ENCODE peak calls at places on chromosomes 11 and 22, in seven cellular contexts. P is renal cortical epithelial cell; E is activated CD4-positive, alpha-beta T cell treated with anti-CD3 and anti-CD28 coated beads, Interleukin-2, amount 50 U/mL, for 1 hour; U is progenitor cell of endocrine pancreas; D is activated T-cell treated with anti-CD3 and anti-CD28 coated beads for 48 hours; A is tibial artery; S is psoas muscle. H is an unnamed sample.
A peak's percentile ranks its signal among the peaks of the same experiment; 100 is the strongest.

GRCh38 chr22:41620646-41621098 is at the start of gene DESI1:
- DNase-seq in A (no peak), P (no peak), E (no peak), U (no peak), D (no peak), S (no peak), H (no peak)

GRCh38 chr11:44630511-44631210 is 65.2 kb downstream of the CD82 start:
- DNase-seq in D (no peak), S (no peak), E (no peak), U (peak; percentile 5), A (peak; percentile 29), P (no peak), H (no peak)

GRCh38 chr11:64135711-64136110 is 30.2 kb downstream of the MACROD1 start:
- DNase-seq in A (no peak), S (no peak), U (no peak), E (no peak), P (no peak), D (no peak), H (no peak)

GRCh38 chr11:126406368-126406767 is 50.9 kb downstream of the ST3GAL4 start:
- DNase-seq in E (no peak), D (no peak), A (no peak), U (no peak), S (peak; percentile 30), P (no peak), H (no peak)

GRCh38 chr11:131849485-131849884 is 479.1 kb downstream of the NTM start:
- DNase-seq in A (no peak), S (no peak), E (no peak), P (no peak), U (no peak), D (no peak), H (no peak)

GRCh38 chr11:121249039-121249663 is 43.4 kb upstream of the SC5D start:
- DNase-seq in U (no peak), P (peak; percentile 76), S (no peak), A (no peak), E (no peak), D (no peak), H (no peak)

GRCh38 chr22:50595189-50595588 is 5.4 kb upstream of the MAPK8IP2 start:
- DNase-seq in S (no peak), P (peak; percentile 17), E (no peak), U (no peak), A (no peak), D (no peak), H (no peak)

GRCh38 chr11:66579017-66579606 is 10.7 kb upstream of the CTSF start:
- DNase-seq in P (peak; percentile 46), A (peak; percentile 88), E (peak; percentile 78), U (peak; percentile 81), S (peak; percentile 86), D (peak; percentile 82), H (no peak)

GRCh38 chr11:88435405-88435804 is 97.9 kb upstream of the CTSC start:
- DNase-seq in S (no peak), U (no peak), E (no peak), P (no peak), A (no peak), D (no peak), H (no peak)

GRCh38 chr11:65885808-65886536 is 2.3 kb downstream of the FIBP start:
- DNase-seq in U (no peak), D (no peak), E (no peak), S (no peak), A (no peak), P (no peak), H (no peak)